ENCODE peak calls at places on chromosomes 2 and 18, in seven cellular contexts. U, H, T, B, O, W and F are unnamed samples.

GRCh38 chr2:11932896-11933295 is 186.5 kb downstream of the LPIN1 start:
- DNase-seq in U (no peak), H (no peak), T (no peak), B (no peak), O (no peak), W (no peak), F (no peak)

GRCh38 chr2:110973275-110973674 is 147.4 kb upstream of the BCL2L11 start:
- DNase-seq in U (no peak), H (no peak), T (no peak), B (no peak), O (no peak), W (no peak), F (no peak)

GRCh38 chr2:233857511-233858118 is 3.3 kb upstream of the HJURP start:
- DNase-seq in U (peak; percentile 64), H (peak; percentile 42), T (no peak), B (peak; percentile 69), O (peak; percentile 25), W (peak; percentile 88), F (no peak)

GRCh38 chr2:2291500-2292260 is 39.4 kb downstream of the MYT1L start:
- DNase-seq in U (peak; percentile 65), H (peak; percentile 21), T (no peak), B (no peak), O (no peak), W (peak; percentile 75), F (no peak)

GRCh38 chr2:144624451-144624850 is 104.5 kb upstream of the ZEB2 start:
- DNase-seq in U (no peak), H (no peak), T (peak; percentile 8), B (no peak), O (no peak), W (no peak), F (no peak)

GRCh38 chr2:121771976-121772742 is 16.7 kb downstream of the TSN start:
- DNase-seq in U (no peak), H (no peak), T (no peak), B (no peak), O (no peak), W (no peak), F (no peak)

GRCh38 chr2:66021296-66021695 is 413.6 kb upstream of the MEIS1 start:
- DNase-seq in U (peak; percentile 94), H (no peak), T (peak; percentile 36), B (no peak), O (no peak), W (no peak), F (no peak)

GRCh38 chr18:49723648-49724180 is 89.6 kb downstream of the ACAA2 start:
- DNase-seq in U (peak; percentile 95), H (no peak), T (no peak), B (peak; percentile 64), O (no peak), W (no peak), F (no peak)

GRCh38 chr2:68879296-68879695 is 8.1 kb upstream of the BMP10 start:
- DNase-seq in U (peak; percentile 37), H (no peak), T (no peak), B (no peak), O (no peak), W (no peak), F (no peak)

GRCh38 chr18:11757084-11757590 is 68.1 kb downstream of the GNAL start:
- DNase-seq in U (no peak), H (no peak), T (no peak), B (no peak), O (no peak), W (no peak), F (no peak)

GRCh38 chr2:70557171-70557838 is 3.7 kb upstream of the TGFA start:
- DNase-seq in U (no peak), H (peak; percentile 65), T (no peak), B (peak; percentile 78), O (no peak), W (no peak), F (no peak)

GRCh38 chr18:62634991-62635630 is 80.2 kb upstream of the PHLPP1 start:
- DNase-seq in U (peak; percentile 87), H (no peak), T (peak; percentile 78), B (no peak), O (no peak), W (no peak), F (no peak)

GRCh38 chr2:84792856-84793522 is 87.9 kb downstream of the TRABD2A start:
- DNase-seq in U (no peak), H (no peak), T (no peak), B (no peak), O (no peak), W (no peak), F (no peak)

GRCh38 chr2:239944706-239945551 is 80.2 kb downstream of the NDUFA10 start:
- DNase-seq in U (peak; percentile 69), H (no peak), T (no peak), B (no peak), O (no peak), W (peak; percentile 93), F (no peak)

GRCh38 chr2:149732001-149732685 is 144.6 kb upstream of the MMADHC start:
- DNase-seq in U (no peak), H (no peak), T (peak; percentile 74), B (peak; percentile 84), O (no peak), W (no peak), F (no peak)

GRCh38 chr2:106124126-106124756 is 69.9 kb downstream of the UXS1 start:
- DNase-seq in U (no peak), H (no peak), T (no peak), B (no peak), O (no peak), W (no peak), F (no peak)

GRCh38 chr2:60313470-60314172 is 239.8 kb downstream of the BCL11A start:
- DNase-seq in U (no peak), H (no peak), T (no peak), B (no peak), O (no peak), W (no peak), F (no peak)

GRCh38 chr2:160293401-160293911 is 93.4 kb upstream of the ITGB6 start:
- DNase-seq in U (peak; percentile 18), H (no peak), T (peak; percentile 36), B (no peak), O (no peak), W (no peak), F (peak; percentile 9)

GRCh38 chr18:56712761-56713160 is 61.6 kb downstream of the WDR7 start:
- DNase-seq in U (no peak), H (no peak), T (no peak), B (no peak), O (no peak), W (no peak), F (no peak)

GRCh38 chr18:79511271-79511670 is 115.5 kb downstream of the NFATC1 start:
- DNase-seq in U (no peak), H (no peak), T (no peak), B (no peak), O (no peak), W (no peak), F (no peak)

GRCh38 chr2:29525921-29526320 is 395.5 kb downstream of the ALK start:
- DNase-seq in U (no peak), H (no peak), T (no peak), B (no peak), O (no peak), W (no peak), F (no peak)

GRCh38 chr18:23438046-23438377 is 15.1 kb upstream of the RIOK3 start:
- DNase-seq in U (no peak), H (no peak), T (no peak), B (no peak), O (no peak), W (no peak), F (no peak)
- H3K27ac ChIP-seq in U (no peak overlapping the region), H (peak overlapping the region; percentile 17), T (peak overlapping the region; percentile 77), B (no peak overlapping the region), O (no peak overlapping the region), W (no peak overlapping the region), F (no peak overlapping the region)

DNA sequence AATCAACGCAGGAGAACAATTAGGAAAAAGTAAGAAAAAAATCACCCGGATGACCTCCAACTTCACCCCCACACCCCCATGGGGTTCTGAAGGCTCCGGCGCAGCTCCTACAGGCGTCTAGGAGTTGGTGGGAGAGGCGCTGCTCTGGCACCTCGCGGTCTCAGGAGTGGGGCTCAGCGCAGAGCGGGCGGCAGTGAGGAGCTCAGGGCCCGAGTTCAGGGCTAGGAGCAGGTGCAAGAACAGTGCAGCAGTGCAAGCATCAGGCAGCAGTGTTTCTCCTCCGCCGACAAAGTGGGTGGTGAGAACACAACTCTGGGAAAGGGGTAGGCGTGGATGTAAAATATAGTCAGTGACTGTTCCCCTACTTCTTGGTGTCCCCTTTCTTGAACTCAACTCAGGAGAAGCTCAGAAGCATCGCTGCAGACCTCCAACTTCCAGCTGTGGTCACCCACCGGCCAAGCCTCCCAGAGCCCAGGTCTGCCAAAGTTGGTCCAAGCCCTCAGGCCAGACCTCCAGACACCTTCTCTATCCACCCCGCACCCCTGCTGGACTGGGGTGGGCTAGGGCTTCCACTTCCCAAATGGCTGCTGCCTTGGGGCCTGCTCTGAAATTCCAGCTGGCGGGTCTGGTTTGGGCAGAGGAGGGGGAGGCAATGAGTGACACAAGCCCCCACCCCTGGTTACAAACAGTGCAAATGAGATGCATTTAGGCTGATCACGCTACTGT is 14.3 kb downstream of the POU3F3 start:
- DNase-seq in U (no peak), H (no peak), T (no peak), B (no peak), O (no peak), W (no peak), F (no peak)
- H3K27ac ChIP-seq in U (no peak overlapping the region), H (no peak overlapping the region), T (no peak overlapping the region), B (no peak overlapping the region), O (no peak overlapping the region), W (no peak overlapping the region), F (no peak overlapping the region)

DNA sequence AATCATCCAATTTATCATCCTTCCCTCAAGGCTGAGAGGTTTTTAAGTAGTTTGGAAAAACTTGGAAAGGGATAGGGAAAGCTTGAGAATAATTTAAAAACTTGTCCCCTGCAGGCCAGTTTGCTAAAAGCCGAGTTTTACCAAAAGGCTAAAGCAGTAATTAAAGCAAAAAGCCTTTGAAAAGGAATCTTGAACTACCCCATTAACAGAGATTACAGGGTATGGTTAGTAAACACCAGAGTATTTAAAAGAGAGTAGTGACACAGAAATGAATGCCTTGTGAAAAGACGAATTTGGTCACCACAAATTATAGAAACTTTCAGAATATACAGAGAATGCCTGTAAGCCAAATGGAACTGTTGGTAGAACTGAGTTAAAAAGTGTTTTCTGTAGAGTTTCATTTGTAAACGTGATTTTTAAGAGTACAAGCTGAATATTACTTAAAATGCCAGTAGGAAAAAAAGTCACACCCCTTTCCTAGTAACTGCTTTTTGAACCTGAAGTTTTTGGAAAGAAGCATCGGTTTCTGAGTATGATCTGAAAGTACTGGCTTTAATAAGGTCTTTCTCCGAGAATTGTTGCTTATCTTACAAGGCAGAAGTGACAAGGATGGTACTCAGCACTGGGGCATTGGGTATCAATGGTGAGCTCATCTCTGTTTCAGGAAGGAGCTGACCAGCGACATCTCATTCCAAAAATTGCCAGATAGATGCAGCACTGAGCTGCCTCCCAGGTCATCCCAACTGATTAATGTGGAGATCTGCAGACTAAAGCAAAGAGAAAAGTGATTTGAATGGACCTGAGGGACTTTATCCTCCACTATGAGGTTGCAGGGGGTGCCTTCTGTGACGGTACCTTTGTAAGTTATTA is 85.2 kb downstream of the FMNL2 start:
- DNase-seq in U (no peak), H (no peak), T (no peak), B (no peak), O (no peak), W (no peak), F (no peak)
- H3K27ac ChIP-seq in U (no peak overlapping the region), H (peak overlapping the region; percentile 68), T (peak overlapping the region; percentile 24), B (no peak overlapping the region), O (no peak overlapping the region), W (peak overlapping the region; percentile 85), F (peak overlapping the region; percentile 77)

GRCh38 chr2:143296089-143296488 is 166.9 kb downstream of the ARHGAP15 start:
- DNase-seq in U (peak; percentile 3), H (no peak), T (no peak), B (no peak), O (no peak), W (no peak), F (no peak)

GRCh38 chr2:143297182-143297581 is 168.0 kb downstream of the ARHGAP15 start:
- DNase-seq in U (no peak), H (no peak), T (no peak), B (no peak), O (no peak), W (no peak), F (no peak)

GRCh38 chr2:143300531-143300930 is 171.3 kb downstream of the ARHGAP15 start:
- DNase-seq in U (no peak), H (no peak), T (no peak), B (no peak), O (no peak), W (no peak), F (no peak)
- H3K27ac ChIP-seq in U (no peak overlapping the region), H (no peak overlapping the region), T (no peak overlapping the region), B (no peak overlapping the region), O (no peak overlapping the region), W (no peak overlapping the region), F (no peak overlapping the region)